ENCODE peak calls at places on chromosomes 4 and X, in five cellular contexts. G, S, A, H and T are unnamed samples.

GRCh38 chrX:103254921-103255455 is at the start of gene TCEAL8:
- DNase-seq in A (peak), G (peak), S (peak), H (peak), T (peak)

GRCh38 chr4:57102050-57102564 is 8.1 kb downstream of the IGFBP7 start:
- DNase-seq in A (peak), H (peak), S (no peak), G (no peak), T (no peak)

GRCh38 chr4:36348403-36348938 is 67.1 kb downstream of the DTHD1 start:
- DNase-seq in A (no peak), S (no peak), H (no peak), G (no peak), T (no peak)

GRCh38 chr4:173442223-173442932 is 43.5 kb upstream of the SCRG1 start:
- DNase-seq in G (no peak), H (no peak), A (no peak), S (no peak), T (no peak)

GRCh38 chr4:184097240-184097619 is 120.4 kb downstream of the ENPP6 start:
- DNase-seq in H (no peak), S (no peak), G (no peak), A (no peak), T (no peak)

GRCh38 chrX:153973127-153974002 is 811 bp downstream of the TMEM187 start:
- DNase-seq in G (no peak), A (no peak), S (no peak), H (no peak), T (no peak)

GRCh38 chr4:139975830-139976272 is 178.1 kb downstream of the MAML3 start:
- DNase-seq in H (peak), A (peak), S (no peak), G (no peak), T (no peak)

GRCh38 chrX:22969416-22969815 is 30.3 kb upstream of the DDX53 start:
- DNase-seq in H (no peak), S (no peak), A (no peak), G (no peak), T (no peak)

GRCh38 chr4:161002386-161002785 is 1161.4 kb downstream of the FSTL5 start:
- DNase-seq in A (no peak), S (no peak), H (no peak), G (no peak), T (no peak)

GRCh38 chr4:24473309-24473721 is 111.0 kb downstream of the DHX15 start:
- DNase-seq in H (peak), S (no peak), A (no peak), G (no peak), T (no peak)

GRCh38 chrX:2451456-2452316 is 49.1 kb downstream of the DHRSX start:
- DNase-seq in S (no peak), G (no peak), H (peak), A (no peak), T (no peak)

GRCh38 chr4:87423313-87424031 is 1.1 kb downstream of the NUDT9 start:
- DNase-seq in S (no peak), H (no peak), G (no peak), A (peak), T (no peak)

GRCh38 chrX:133307094-133307493 is 88.9 kb upstream of the TFDP3 start:
- DNase-seq in G (no peak), A (no peak), S (no peak), H (no peak), T (no peak)

GRCh38 chrX:40111868-40112267 is 14.1 kb upstream of the BCOR start:
- DNase-seq in G (no peak), A (no peak), H (no peak), S (no peak), T (no peak)

GRCh38 chrX:45850197-45850774 is 649.6 kb upstream of the DIPK2B start:
- DNase-seq in G (no peak), S (peak), A (no peak), H (peak), T (peak)

GRCh38 chrX:100363926-100364325 is 46.1 kb downstream of the PCDH19 start:
- DNase-seq in H (no peak), G (no peak), A (no peak), S (no peak), T (no peak)

GRCh38 chr4:85084371-85085170 is 118.1 kb upstream of the WDFY3 start:
- DNase-seq in H (peak), G (no peak), A (peak), S (no peak), T (no peak)

GRCh38 chr4:98262431-98262830 is 1.2 kb downstream of the RAP1GDS1 start:
- DNase-seq in A (no peak), G (no peak), S (no peak), H (no peak), T (no peak)

GRCh38 chr4:143643399-143643798 is 57.1 kb downstream of the FREM3 start:
- DNase-seq in G (no peak), A (no peak), H (no peak), S (no peak), T (no peak)

GRCh38 chrX:10524578-10524977 is 95.8 kb downstream of the MID1 start:
- DNase-seq in A (no peak), S (no peak), H (peak), G (no peak), T (no peak)

GRCh38 chr4:10180927-10181744 is 64.5 kb upstream of the WDR1 start:
- DNase-seq in G (no peak), S (no peak), H (peak), A (no peak), T (no peak)

GRCh38 chr4:41656572-41657301 is 91.8 kb downstream of the PHOX2B start:
- DNase-seq in H (no peak), A (no peak), S (no peak), G (no peak), T (no peak)

GRCh38 chrX:91108761-91109160 is 325.9 kb upstream of the PABPC5 start:
- DNase-seq in S (no peak), G (no peak), A (no peak), H (no peak), T (no peak)

GRCh38 chr4:162010362-162010761 is 153.4 kb downstream of the FSTL5 start:
- DNase-seq in S (no peak), H (peak), G (no peak), A (no peak), T (no peak)

GRCh38 chr4:16745009-16745408 is 153.4 kb downstream of the LDB2 start:
- DNase-seq in S (no peak), H (peak), G (no peak), A (no peak), T (no peak)

GRCh38 chr4:24642941-24643628 is 58.7 kb upstream of the DHX15 start:
- DNase-seq in S (no peak), G (no peak), H (no peak), A (no peak), T (no peak)

GRCh38 chrX:123201720-123202119 is 17.6 kb downstream of the GRIA3 start:
- DNase-seq in H (no peak), A (no peak), S (no peak), G (no peak), T (no peak)

GRCh38 chr4:69787879-69788278 is 27.5 kb upstream of the SULT1B1 start:
- DNase-seq in H (no peak), G (no peak), A (peak), S (no peak), T (no peak)